ENCODE peak calls at places on chromosome 11, in five cellular contexts. Y is right lobe of liver; B is fibroblast of the conjunctiva; I is activated CD8-positive, alpha-beta memory T cell treated with anti-CD3 and anti-CD28 coated beads for 4 hours; O is NCI-H2081. Q is an unnamed sample.

GRCh38 chr11:57124460-57124859 is 57.3 kb upstream of the LRRC55 start:
- DNase-seq in Y (no peak), B (no peak), I (no peak), O (no peak), Q (no peak)

GRCh38 chr11:94934362-94934761 is 39.0 kb downstream of the CWC15 start:
- DNase-seq in Y (no peak), B (peak; percentile 53), I (no peak), O (no peak), Q (peak; percentile 57)

GRCh38 chr11:40129276-40129675 is 1330.2 kb downstream of the LRRC4C start:
- DNase-seq in Y (no peak), B (no peak), I (no peak), O (peak; percentile 24), Q (no peak)

GRCh38 chr11:107849791-107850190 is 8.8 kb downstream of the SLC35F2 start:
- DNase-seq in Y (no peak), B (no peak), I (no peak), O (no peak), Q (no peak)

GRCh38 chr11:133832096-133833081 is 12.9 kb downstream of the SPATA19 start:
- DNase-seq in Y (no peak), B (no peak), I (no peak), O (no peak), Q (no peak)

GRCh38 chr11:12079726-12080556 is 30.4 kb upstream of the MICAL2 start:
- DNase-seq in Y (no peak), B (peak; percentile 77), I (no peak), O (no peak), Q (peak; percentile 86)

GRCh38 chr11:16611395-16612233 is 126.8 kb upstream of the C11orf58 start:
- DNase-seq in Y (no peak), B (no peak), I (no peak), O (no peak), Q (no peak)

GRCh38 chr11:111983187-111983986 is 41.8 kb upstream of the DLAT start:
- DNase-seq in Y (peak; percentile 78), B (no peak), I (no peak), O (peak; percentile 4), Q (no peak)

GRCh38 chr11:6351782-6352181 is 31.5 kb upstream of the CAVIN3 start:
- DNase-seq in Y (no peak), B (no peak), I (no peak), O (no peak), Q (no peak)

GRCh38 chr11:115552151-115552550 is 47.9 kb upstream of the CADM1 start:
- DNase-seq in Y (no peak), B (no peak), I (no peak), O (no peak), Q (no peak)

GRCh38 chr11:18706330-18707243 is 8.0 kb downstream of the TMEM86A start:
- DNase-seq in Y (peak; percentile 41), B (peak; percentile 12), I (peak; percentile 13), O (peak; percentile 69), Q (no peak)

GRCh38 chr11:12164061-12165014 is 53.9 kb downstream of the MICAL2 start:
- DNase-seq in Y (no peak), B (no peak), I (no peak), O (no peak), Q (no peak)

Q was measured in brain pericyte.